ENCODE peak calls at places on chromosomes 5 and 9, in six cellular contexts. M is transverse colon, H is GM23338, F is ascending aorta, G is stomach, D is aorta. I is an unnamed sample. For H3K36me3, the result is how much of the 10 kb centered on the place peaks cover.

GRCh38 chr5:80093796-80094195 is 58.6 kb downstream of the THBS4 start:
- DNase-seq in M (no peak), H (peak), F (no peak), G (no peak), D (no peak), I (no peak)

GRCh38 chr5:145925803-145926202 is 10.6 kb upstream of the SH3RF2 start:
- DNase-seq in M (no peak), H (no peak), F (no peak), G (no peak), D (no peak), I (no peak)

GRCh38 chr5:143205386-143205785 is 198.1 kb downstream of the NR3C1 start:
- DNase-seq in M (no peak), H (peak), F (no peak), G (no peak), D (peak), I (no peak)

GRCh38 chr9:134366223-134367031 is 40.2 kb downstream of the RXRA start:
- DNase-seq in M (peak), H (no peak), F (peak), G (peak), D (peak), I (no peak)

GRCh38 chr5:61055434-61056006 is 106.7 kb downstream of the SMIM15 start:
- DNase-seq in M (no peak), H (peak), F (no peak), G (no peak), D (no peak), I (no peak)

GRCh38 chr5:159359408-159359807 is 29.1 kb upstream of the IL12B start:
- DNase-seq in M (no peak), H (no peak), F (no peak), G (no peak), D (no peak), I (no peak)

GRCh38 chr9:95189230-95190098 is 128.0 kb downstream of the FANCC start:
- DNase-seq in M (no peak), H (no peak), F (no peak), G (no peak), D (peak), I (no peak)

GRCh38 chr5:158882236-158882635 is 217.5 kb downstream of the EBF1 start:
- DNase-seq in M (no peak), H (no peak), F (no peak), G (no peak), D (no peak), I (no peak)

GRCh38 chr9:120396926-120397325 is 183.0 kb downstream of the CDK5RAP2 start:
- DNase-seq in M (no peak), H (no peak), F (no peak), G (no peak), D (no peak), I (no peak)

GRCh38 chr9:86940774-86941173 is 6.5 kb downstream of the GAS1 start:
- DNase-seq in M (no peak), H (peak), F (no peak), G (no peak), D (no peak), I (no peak)

GRCh38 chr5:29148581-29148980 is 2044.9 kb upstream of the CDH6 start:
- DNase-seq in M (no peak), H (peak), F (no peak), G (no peak), D (no peak), I (no peak)

GRCh38 chr5:81852277-81853004 is 101.5 kb upstream of the SSBP2 start:
- DNase-seq in M (peak), H (peak), F (no peak), G (no peak), D (peak), I (peak)

GRCh38 chr5:60633336-60633735 is 66.6 kb downstream of the DEPDC1B start:
- DNase-seq in M (no peak), H (no peak), F (no peak), G (no peak), D (peak), I (no peak)

GRCh38 chr9:85484235-85484634 is 257.5 kb downstream of the AGTPBP1 start:
- DNase-seq in M (no peak), H (no peak), F (no peak), G (no peak), D (no peak), I (no peak)

GRCh38 chr5:142025637-142026036 is 12.8 kb upstream of the GNPDA1 start:
- DNase-seq in M (no peak), H (no peak), F (no peak), G (no peak), D (no peak), I (no peak)

GRCh38 chr9:129981180-129981907 is 61.6 kb downstream of the FNBP1 start:
- DNase-seq in M (peak), H (no peak), F (peak), G (no peak), D (peak), I (no peak)

GRCh38 chr9:93022066-93022465 is 36.4 kb upstream of the SUSD3 start:
- DNase-seq in M (no peak), H (no peak), F (no peak), G (no peak), D (no peak), I (no peak)
- H3K36me3 ChIP-seq in M (under half), H (under half), F (under half), G (half or more), D (under half), I (under half)

GRCh38 chr9:89999176-89999533 is 394.3 kb downstream of the GADD45G start:
- DNase-seq in M (peak), H (no peak), F (no peak), G (peak), D (no peak), I (no peak)
- H3K4me3 ChIP-seq in M (no peak), H (no peak), F (peak), G (no peak), D (no peak), I (no peak)

GRCh38 chr9:77224750-77225312 is 47.5 kb downstream of the VPS13A start:
- DNase-seq in M (no peak), H (no peak), F (no peak), G (no peak), D (no peak), I (no peak)
- H3K36me3 ChIP-seq in M (under half), H (under half), F (under half), G (half or more), D (under half), I (under half)

GRCh38 chr5:150190503-150190973 is 676 bp downstream of the SLC6A7 start:
- DNase-seq in M (no peak), H (peak), F (no peak), G (no peak), D (no peak), I (no peak)
- H3K4me3 ChIP-seq in M (no peak), H (peak), F (no peak), G (no peak), D (no peak), I (peak)

GRCh38 chr5:179800071-179800695 is 6.4 kb downstream of the LTC4S start:
- DNase-seq in M (no peak), H (no peak), F (no peak), G (no peak), D (no peak), I (no peak)

GRCh38 chr5:179801304-179802206 is 5.1 kb downstream of the MGAT4B start:
- DNase-seq in M (peak), H (peak), F (no peak), G (peak), D (peak), I (no peak)

GRCh38 chr5:179799644-179799973 is 5.8 kb downstream of the LTC4S start:
- DNase-seq in M (no peak), H (no peak), F (no peak), G (no peak), D (no peak), I (no peak)

GRCh38 chr5:179802207-179802883 is 4.3 kb downstream of the MGAT4B start:
- DNase-seq in M (no peak), H (no peak), F (no peak), G (no peak), D (peak), I (no peak)

DNA sequence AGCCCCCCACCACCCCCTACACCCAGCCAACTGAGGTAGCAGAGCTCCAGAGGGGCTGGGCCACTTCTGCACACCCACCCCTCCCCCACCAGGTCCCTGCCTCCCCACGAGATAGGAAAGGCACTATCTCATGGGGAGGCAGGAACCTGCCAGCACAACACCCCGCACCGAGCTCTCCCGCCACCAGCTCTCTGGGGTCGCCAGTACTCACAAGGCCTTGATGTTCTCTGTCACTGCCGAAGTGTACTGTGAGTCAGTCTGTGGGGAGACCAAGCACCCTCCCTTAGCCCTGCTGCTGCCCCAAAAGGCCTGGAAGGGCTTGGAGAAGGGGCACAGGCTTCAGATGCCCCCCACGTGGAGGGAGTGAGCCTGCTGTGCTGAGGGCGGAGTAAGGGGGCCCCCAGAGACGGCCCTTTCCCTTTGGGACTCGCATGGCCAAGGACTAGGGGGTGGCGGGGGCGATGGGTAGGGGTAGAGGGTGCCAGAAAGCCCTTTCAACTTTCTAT is 5.9 kb downstream of the MGAT4B start:
- DNase-seq in M (no peak), H (no peak), F (no peak), G (no peak), D (no peak), I (no peak)
- H3K36me3 ChIP-seq in M (under half), H (under half), F (under half), G (half or more), D (under half), I (under half)

GRCh38 chr5:137361275-137361674 is 137.9 kb downstream of the SPOCK1 start:
- DNase-seq in M (no peak), H (no peak), F (no peak), G (no peak), D (no peak), I (no peak)
- H3K4me3 ChIP-seq in M (no peak), H (no peak), F (no peak), G (no peak), D (no peak), I (no peak)

GRCh38 chr5:171391996-171392577 is 4.4 kb downstream of the NPM1 start:
- DNase-seq in M (no peak), H (no peak), F (no peak), G (no peak), D (no peak), I (no peak)

GRCh38 chr5:171388816-171389168 is 1.1 kb downstream of the NPM1 start:
- DNase-seq in M (no peak), H (no peak), F (no peak), G (no peak), D (no peak), I (no peak)

GRCh38 chr5:171387970-171388815 is 544 bp downstream of the NPM1 start:
- DNase-seq in M (peak), H (peak), F (peak), G (peak), D (peak), I (no peak)

GRCh38 chr5:171392585-171393159 is 5.0 kb downstream of the NPM1 start:
- DNase-seq in M (no peak), H (no peak), F (no peak), G (no peak), D (no peak), I (no peak)

DNA sequence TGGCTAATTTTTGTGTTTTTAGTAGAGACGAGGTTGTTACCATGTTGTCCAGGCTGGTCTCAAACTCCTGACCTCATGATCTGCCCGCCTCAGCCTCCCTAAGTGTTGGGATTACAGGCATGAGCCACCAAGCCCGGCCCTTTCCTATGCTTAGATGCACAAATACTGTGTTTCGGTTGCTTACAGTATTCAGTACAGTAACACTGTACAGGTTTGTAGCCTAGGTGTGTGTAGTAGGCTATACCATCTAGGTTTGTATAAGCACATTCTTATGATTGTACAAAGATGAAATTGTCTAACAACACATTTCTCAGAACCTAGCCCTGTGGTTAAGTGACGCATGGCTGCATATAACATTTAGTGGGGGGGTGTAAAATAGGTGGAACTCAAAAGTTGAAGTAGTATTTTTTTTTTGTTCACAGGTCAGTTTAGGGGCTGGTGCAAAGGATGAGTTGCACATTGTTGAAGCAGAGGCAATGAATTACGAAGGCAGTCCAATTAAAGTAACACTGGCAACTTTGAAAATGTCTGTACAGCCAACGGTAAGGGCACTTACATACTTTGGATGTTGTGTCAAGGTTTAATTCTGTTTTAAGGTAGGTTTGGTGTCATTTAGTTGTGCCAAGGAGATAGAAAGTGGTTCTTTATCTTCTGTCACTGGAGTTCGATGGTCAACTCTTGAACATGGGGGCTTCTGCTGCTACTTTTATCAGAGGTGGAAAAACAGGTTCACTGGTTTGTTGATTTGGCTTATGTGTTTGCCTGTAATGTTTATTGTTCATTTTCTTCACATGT is 3.4 kb downstream of the NPM1 start:
- DNase-seq in M (no peak), H (no peak), F (no peak), G (no peak), D (no peak), I (no peak)
- H3K36me3 ChIP-seq in M (under half), H (half or more), F (under half), G (half or more), D (under half), I (under half)

GRCh38 chr9:93057703-93058356 is 671 bp upstream of the SUSD3 start:
- DNase-seq in M (no peak), H (no peak), F (no peak), G (no peak), D (no peak), I (no peak)
- H3K4me3 ChIP-seq in M (no peak), H (peak), F (no peak), G (no peak), D (no peak), I (no peak)